ENCODE peak calls at places on chromosomes 7 and 10, in four cellular contexts. O is gastrocnemius medialis, N is psoas muscle, P is uterus. Q is an unnamed sample. For H3K4me1, the result is how much of the 10 kb centered on the place peaks cover.

GRCh38 chr7:71308105-71308504 is 176.2 kb downstream of the GALNT17 start:
- DNase-seq in O (peak), N (peak), P (peak), Q (no peak)

GRCh38 chr7:114478384-114478783 is 63.8 kb downstream of the FOXP2 start:
- DNase-seq in O (no peak), N (no peak), P (no peak), Q (no peak)

GRCh38 chr10:33680036-33680435 is 345.6 kb upstream of the NRP1 start:
- DNase-seq in O (no peak), N (no peak), P (no peak), Q (no peak)

GRCh38 chr7:117665393-117665792 is 185.6 kb downstream of the CFTR start:
- DNase-seq in O (no peak), N (no peak), P (no peak), Q (no peak)

GRCh38 chr7:102967798-102968197 is 55.0 kb downstream of the LRRC17 start:
- DNase-seq in O (no peak), N (no peak), P (no peak), Q (no peak)

GRCh38 chr10:92304061-92304460 is 13.1 kb downstream of the MARCHF5 start:
- DNase-seq in O (no peak), N (no peak), P (no peak), Q (no peak)

GRCh38 chr7:34157137-34157536 is 251.8 kb downstream of the BMPER start:
- DNase-seq in O (no peak), N (peak), P (no peak), Q (peak)

GRCh38 chr10:65194131-65194530 is 1672.9 kb downstream of the REEP3 start:
- DNase-seq in O (no peak), N (no peak), P (no peak), Q (no peak)

GRCh38 chr10:97076781-97077180 is 109.0 kb downstream of the SLIT1 start:
- DNase-seq in O (no peak), N (no peak), P (no peak), Q (no peak)

GRCh38 chr10:84424731-84425165 is 96.4 kb downstream of the CCSER2 start:
- DNase-seq in O (peak), N (peak), P (peak), Q (peak)

GRCh38 chr10:71974489-71975011 is 10.4 kb downstream of the CHST3 start:
- DNase-seq in O (no peak), N (peak), P (no peak), Q (peak)

GRCh38 chr7:102860351-102860811 is 52.4 kb upstream of the LRRC17 start:
- DNase-seq in O (no peak), N (no peak), P (no peak), Q (no peak)

GRCh38 chr7:107130487-107131220 is 38.1 kb upstream of the HBP1 start:
- DNase-seq in O (no peak), N (no peak), P (no peak), Q (no peak)

GRCh38 chr10:774661-775244 is 85.3 kb upstream of the DIP2C start:
- DNase-seq in O (no peak), N (no peak), P (no peak), Q (no peak)

GRCh38 chr7:101373812-101374612 is 11.3 kb downstream of the COL26A1 start:
- DNase-seq in O (no peak), N (no peak), P (no peak), Q (no peak)

GRCh38 chr7:98727146-98727709 is 110.1 kb downstream of the NPTX2 start:
- DNase-seq in O (no peak), N (no peak), P (no peak), Q (no peak)

GRCh38 chr7:127250312-127251047 is 2.3 kb downstream of the GRM8 start:
- DNase-seq in O (no peak), N (no peak), P (no peak), Q (no peak)

GRCh38 chr7:86955895-86956503 is 103.5 kb downstream of the ELAPOR2 start:
- DNase-seq in O (no peak), N (no peak), P (no peak), Q (no peak)

GRCh38 chr10:124278356-124278755 is 140.4 kb downstream of the OAT start:
- DNase-seq in O (no peak), N (no peak), P (no peak), Q (no peak)

GRCh38 chr7:64602086-64602485 is 39.2 kb upstream of the ZNF680 start:
- DNase-seq in O (no peak), N (no peak), P (no peak), Q (no peak)

GRCh38 chr10:124971276-124971675 is 29.4 kb downstream of the ZRANB1 start:
- DNase-seq in O (no peak), N (no peak), P (no peak), Q (no peak)

GRCh38 chr10:92593553-92594046 is 670 bp downstream of the KIF11 start:
- DNase-seq in O (no peak), N (no peak), P (no peak), Q (no peak)

GRCh38 chr10:65325913-65326312 is 1599.9 kb upstream of the LRRTM3 start:
- DNase-seq in O (no peak), N (no peak), P (no peak), Q (no peak)

GRCh38 chr7:99352247-99352646 is 22.3 kb upstream of the ARPC1B start:
- DNase-seq in O (no peak), N (no peak), P (no peak), Q (no peak)

GRCh38 chr7:37342170-37342569 is 106.5 kb downstream of the ELMO1 start:
- DNase-seq in O (no peak), N (no peak), P (no peak), Q (no peak)

GRCh38 chr10:120433176-120433575 is 23.9 kb upstream of the PLPP4 start:
- DNase-seq in O (no peak), N (no peak), P (no peak), Q (no peak)

GRCh38 chr10:17981766-17982380 is 30.2 kb downstream of the SLC39A12 start:
- DNase-seq in O (no peak), N (no peak), P (no peak), Q (no peak)

GRCh38 chr7:7772385-7772784 is 54.0 kb upstream of the RPA3 start:
- DNase-seq in O (no peak), N (no peak), P (no peak), Q (no peak)

GRCh38 chr7:87173456-87173855 is 21.2 kb downstream of the DMTF1 start:
- DNase-seq in O (no peak), N (no peak), P (no peak), Q (no peak)

GRCh38 chr7:36659638-36660341 is 64.5 kb downstream of the AOAH start:
- DNase-seq in O (no peak), N (no peak), P (no peak), Q (no peak)

DNA sequence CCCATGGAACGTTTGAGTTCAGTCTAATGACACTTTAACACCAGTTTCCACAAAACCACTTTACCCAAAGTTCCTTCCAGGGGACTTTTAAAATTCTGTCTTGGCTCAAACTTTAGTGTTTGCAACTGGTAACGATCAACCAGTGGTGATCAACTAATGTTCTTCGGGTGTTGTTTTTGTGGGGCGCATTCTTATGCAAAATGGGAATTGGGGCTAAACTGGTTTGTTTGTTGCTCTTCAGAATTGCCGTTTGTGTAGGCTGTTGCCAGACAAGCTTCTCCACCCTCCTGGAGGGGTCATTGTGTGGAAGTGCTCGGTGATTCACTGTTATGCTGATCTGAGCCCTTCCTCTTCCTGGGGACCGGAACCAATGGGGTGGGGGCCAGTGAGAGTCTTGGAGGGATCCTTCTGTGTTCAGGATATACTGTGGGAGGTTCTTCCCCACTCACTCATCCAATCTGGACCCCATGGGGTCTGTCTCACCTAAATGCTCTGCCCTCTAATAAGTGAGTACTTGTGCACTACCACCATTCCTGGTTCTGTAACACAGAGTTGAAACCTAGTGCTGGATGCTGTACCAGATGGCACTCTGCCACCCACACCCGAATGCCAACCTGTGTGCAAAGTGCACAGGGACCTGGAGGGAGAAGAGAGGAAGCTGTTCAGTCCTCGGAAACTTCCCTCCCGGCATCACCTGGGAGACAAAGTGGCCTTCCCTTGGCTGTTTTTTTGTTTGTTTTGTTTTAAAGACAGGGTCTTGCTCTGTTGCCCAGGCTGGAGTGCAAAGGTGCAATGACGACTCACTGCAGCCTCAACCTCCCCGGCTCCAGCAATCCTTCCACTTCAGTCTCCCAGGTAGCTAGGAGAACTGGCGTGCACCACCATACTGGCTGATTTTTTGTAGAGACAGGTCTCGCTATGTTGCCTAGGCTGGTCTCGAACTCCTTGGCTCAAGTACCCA is 2.1 kb downstream of the NFE2L3 start:
- DNase-seq in O (no peak), N (no peak), P (no peak), Q (no peak)
- H3K4me3 ChIP-seq in O (peak), N (no peak), P (no peak), Q (no peak)

GRCh38 chr10:37479469-37479868 is 354.1 kb downstream of the ANKRD30A start:
- DNase-seq in O (no peak), N (no peak), P (no peak), Q (no peak)

GRCh38 chr10:37476285-37476684 is 350.9 kb downstream of the ANKRD30A start:
- DNase-seq in O (no peak), N (no peak), P (no peak), Q (no peak)

GRCh38 chr10:37474645-37475044 is 349.2 kb downstream of the ANKRD30A start:
- DNase-seq in O (no peak), N (no peak), P (no peak), Q (no peak)

GRCh38 chr10:37473906-37474305 is 348.5 kb downstream of the ANKRD30A start:
- DNase-seq in O (no peak), N (no peak), P (no peak), Q (no peak)

DNA sequence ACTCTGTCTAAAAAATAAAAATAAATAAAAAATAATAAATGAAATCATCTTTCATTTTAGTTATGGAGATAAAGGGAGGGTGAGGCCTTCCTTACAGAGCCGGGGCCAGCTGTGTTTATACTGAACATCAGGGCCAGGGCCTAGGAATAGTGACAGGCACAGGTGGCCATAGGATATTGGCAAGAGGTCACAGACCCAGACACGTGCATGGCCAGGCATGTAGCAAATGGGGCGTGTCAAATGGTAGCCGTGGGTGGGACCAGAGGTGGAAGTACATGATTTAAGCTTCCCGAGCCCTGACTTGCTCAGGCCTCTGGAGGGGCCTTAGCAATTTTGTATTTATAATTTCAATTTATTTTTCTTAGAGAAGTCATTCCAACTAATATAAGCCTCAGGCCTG is 353.0 kb downstream of the ANKRD30A start:
- DNase-seq in O (no peak), N (no peak), P (no peak), Q (no peak)
- H3K27ac ChIP-seq in O (no peak), N (no peak), P (no peak), Q (no peak)

GRCh38 chr10:106506509-106507265 is 657.8 kb downstream of the SORCS1 start:
- DNase-seq in O (no peak), N (no peak), P (no peak), Q (no peak)
- H3K4me1 ChIP-seq in O (under half), N (under half), P (under half), Q (under half)

GRCh38 chr7:123609883-123610239 is 8.2 kb downstream of the ASB15 start:
- DNase-seq in O (no peak), N (no peak), P (no peak), Q (no peak)
- H3K4me3 ChIP-seq in O (peak), N (peak), P (no peak), Q (no peak)

DNA sequence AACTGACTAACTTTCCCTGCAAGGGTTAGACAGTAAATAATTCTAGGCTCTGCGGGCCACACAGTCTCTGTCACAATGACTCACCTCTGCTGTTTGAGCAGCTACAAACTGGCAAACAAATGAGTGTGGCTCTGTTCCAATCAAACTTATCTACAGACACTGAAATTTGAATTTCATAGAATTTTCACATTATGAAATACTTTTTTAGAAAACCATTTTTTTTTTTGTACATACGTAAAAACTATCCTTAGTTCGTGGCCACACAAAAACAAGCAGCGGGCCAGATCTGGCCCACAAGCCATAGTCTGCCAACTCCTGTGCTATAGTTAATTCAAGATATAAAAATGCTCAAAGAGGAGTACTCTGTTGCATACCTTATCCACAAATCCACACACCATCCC is 32.6 kb downstream of the PIP4K2A start:
- DNase-seq in O (no peak), N (no peak), P (no peak), Q (peak)
- H3K27ac ChIP-seq in O (no peak), N (no peak), P (peak), Q (no peak)

GRCh38 chr7:90719159-90719558 is 123.0 kb downstream of the CDK14 start:
- DNase-seq in O (no peak), N (no peak), P (no peak), Q (no peak)
- H3K4me1 ChIP-seq in O (under half), N (under half), P (under half), Q (under half)

GRCh38 chr10:69696073-69696731 is 66.2 kb downstream of the FAM241B start:
- DNase-seq in O (no peak), N (no peak), P (no peak), Q (no peak)
- H3K4me3 ChIP-seq in O (no peak), N (no peak), P (no peak), Q (no peak)

DNA sequence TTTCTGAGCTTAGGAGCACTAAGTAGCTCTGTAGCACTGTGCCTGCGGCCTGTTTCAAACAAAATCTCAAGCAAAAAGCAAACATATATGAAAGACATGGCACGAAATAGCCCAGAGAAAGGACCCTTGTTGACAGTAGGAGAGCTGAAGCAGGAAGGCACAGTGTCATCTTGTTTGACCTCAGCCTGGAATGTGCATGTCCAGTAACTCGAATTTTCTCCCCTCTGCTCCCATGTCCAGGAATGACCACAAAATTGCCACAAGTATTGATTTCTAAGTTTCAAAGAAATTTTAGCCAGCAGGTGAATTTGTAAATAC is 301.0 kb downstream of the CCDC3 start:
- DNase-seq in O (no peak), N (no peak), P (no peak), Q (no peak)
- H3K27ac ChIP-seq in O (no peak), N (no peak), P (no peak), Q (no peak)

Q was measured in right cardiac atrium.